ENCODE peak calls at places on chromosomes 4 and X, in seven cellular contexts. I, E, F, Y, B, S and G are unnamed samples.

GRCh38 chr4:19791422-19792113 is 460.1 kb upstream of the SLIT2 start:
- DNase-seq in I (no peak), E (no peak), F (no peak), Y (no peak), B (no peak), S (no peak), G (no peak)

GRCh38 chr4:89136525-89136924 is 25.2 kb downstream of the TIGD2 start:
- DNase-seq in I (no peak), E (no peak), F (no peak), Y (no peak), B (no peak), S (no peak), G (no peak)

GRCh38 chr4:162274354-162274753 is 110.6 kb upstream of the FSTL5 start:
- DNase-seq in I (no peak), E (no peak), F (no peak), Y (no peak), B (peak), S (no peak), G (no peak)

GRCh38 chr4:165418116-165418515 is 39.3 kb downstream of the CPE start:
- DNase-seq in I (no peak), E (no peak), F (no peak), Y (no peak), B (no peak), S (no peak), G (no peak)

GRCh38 chr4:77169496-77169895 is 12.5 kb downstream of the CCNG2 start:
- DNase-seq in I (no peak), E (no peak), F (no peak), Y (no peak), B (no peak), S (no peak), G (no peak)

GRCh38 chrX:1488745-1489144 is 36.0 kb upstream of the ASMTL start:
- DNase-seq in I (no peak), E (no peak), F (no peak), Y (no peak), B (no peak), S (no peak), G (no peak)

GRCh38 chr4:41142946-41143720 is 71.2 kb downstream of the APBB2 start:
- DNase-seq in I (no peak), E (no peak), F (no peak), Y (no peak), B (no peak), S (no peak), G (no peak)

GRCh38 chrX:54447461-54447860 is 7.3 kb downstream of the TSR2 start:
- DNase-seq in I (no peak), E (no peak), F (no peak), Y (no peak), B (no peak), S (no peak), G (peak)

GRCh38 chrX:19964017-19964710 is 26.7 kb downstream of the BCLAF3 start:
- DNase-seq in I (no peak), E (no peak), F (no peak), Y (no peak), B (no peak), S (no peak), G (no peak)

GRCh38 chr4:76453232-76453631 is 18.2 kb downstream of the SHROOM3 start:
- DNase-seq in I (no peak), E (no peak), F (no peak), Y (no peak), B (no peak), S (no peak), G (no peak)

GRCh38 chrX:120549483-120550452 is 11.0 kb downstream of the CUL4B start:
- DNase-seq in I (no peak), E (peak), F (peak), Y (peak), B (no peak), S (no peak), G (no peak)

GRCh38 chr4:183390374-183390773 is 54.1 kb upstream of the CDKN2AIP start:
- DNase-seq in I (no peak), E (no peak), F (no peak), Y (no peak), B (no peak), S (no peak), G (no peak)

GRCh38 chr4:59180969-59181368 is 2019.2 kb upstream of the ADGRL3 start:
- DNase-seq in I (no peak), E (no peak), F (no peak), Y (no peak), B (no peak), S (no peak), G (no peak)

GRCh38 chr4:165583341-165583740 is 204.5 kb downstream of the CPE start:
- DNase-seq in I (no peak), E (no peak), F (no peak), Y (no peak), B (no peak), S (no peak), G (peak)

GRCh38 chr4:94548571-94548970 is 96.8 kb downstream of the PDLIM5 start:
- DNase-seq in I (no peak), E (peak), F (peak), Y (peak), B (no peak), S (no peak), G (no peak)

GRCh38 chrX:44568196-44568595 is 25.5 kb upstream of the FUNDC1 start:
- DNase-seq in I (no peak), E (no peak), F (no peak), Y (no peak), B (no peak), S (no peak), G (no peak)

GRCh38 chrX:27976284-27976683 is 5.0 kb downstream of the DCAF8L1 start:
- DNase-seq in I (no peak), E (no peak), F (no peak), Y (no peak), B (no peak), S (no peak), G (no peak)

GRCh38 chrX:67568769-67569168 is 24.9 kb downstream of the AR start:
- DNase-seq in I (no peak), E (no peak), F (no peak), Y (no peak), B (no peak), S (no peak), G (no peak)
- TF ChIP-seq JUND in I (no peak), E (no peak), F (no peak), Y (no peak), B (no peak), S (no peak), G (no peak)

GRCh38 chrX:11089802-11090201 is 21.3 kb upstream of the HCCS start:
- DNase-seq in I (no peak), E (no peak), F (no peak), Y (no peak), B (no peak), S (no peak), G (no peak)

GRCh38 chrX:11080721-11081120 is 30.4 kb upstream of the HCCS start:
- DNase-seq in I (no peak), E (no peak), F (no peak), Y (no peak), B (no peak), S (no peak), G (no peak)

DNA sequence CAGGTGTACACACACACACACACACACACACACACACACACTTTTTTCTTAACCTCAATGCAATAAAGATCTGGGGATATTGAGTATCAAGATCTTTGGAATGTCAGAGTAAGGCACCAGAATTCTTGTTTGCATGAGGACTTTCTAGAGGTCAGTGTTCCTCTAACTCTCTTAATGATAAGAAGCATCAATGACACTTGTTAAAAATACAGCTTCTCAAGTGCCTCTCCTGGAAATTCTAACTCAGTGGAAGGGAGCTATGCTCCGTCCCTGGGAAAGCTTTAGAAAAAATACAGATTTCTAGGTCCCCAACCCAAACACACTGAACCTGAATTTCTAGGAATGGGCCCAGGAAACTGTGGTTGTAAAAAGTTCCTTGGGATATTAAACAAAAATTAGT is 25.8 kb upstream of the HCCS start:
- DNase-seq in I (no peak), E (no peak), F (no peak), Y (no peak), B (no peak), S (no peak), G (no peak)
- TF ChIP-seq JUND in I (no peak), E (no peak), F (no peak), Y (no peak), B (no peak), S (no peak), G (no peak)

DNA sequence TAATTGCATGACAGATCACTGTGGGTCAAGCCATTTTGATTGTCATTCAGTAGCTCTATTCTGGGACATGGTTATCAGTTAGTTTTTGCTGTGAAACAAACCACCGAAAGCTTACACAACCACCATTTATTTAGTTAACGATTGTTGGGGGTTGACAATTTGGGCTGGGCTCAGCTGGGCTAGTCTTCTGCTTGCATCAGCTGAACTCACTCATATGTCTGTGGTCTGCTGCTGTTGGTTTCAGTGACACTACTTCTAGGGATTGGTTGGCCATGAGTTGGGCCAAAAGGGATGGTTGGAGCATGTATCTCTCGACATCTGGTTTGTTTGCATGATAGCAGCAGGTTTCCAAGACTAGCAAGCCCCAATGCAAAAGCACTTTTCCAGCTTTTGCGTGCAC is 5.3 kb upstream of the SMIM10 start:
- DNase-seq in I (no peak), E (no peak), F (no peak), Y (no peak), B (no peak), S (no peak), G (no peak)
- TF ChIP-seq JUND in I (no peak), E (no peak), F (no peak), Y (no peak), B (no peak), S (no peak), G (no peak)

DNA sequence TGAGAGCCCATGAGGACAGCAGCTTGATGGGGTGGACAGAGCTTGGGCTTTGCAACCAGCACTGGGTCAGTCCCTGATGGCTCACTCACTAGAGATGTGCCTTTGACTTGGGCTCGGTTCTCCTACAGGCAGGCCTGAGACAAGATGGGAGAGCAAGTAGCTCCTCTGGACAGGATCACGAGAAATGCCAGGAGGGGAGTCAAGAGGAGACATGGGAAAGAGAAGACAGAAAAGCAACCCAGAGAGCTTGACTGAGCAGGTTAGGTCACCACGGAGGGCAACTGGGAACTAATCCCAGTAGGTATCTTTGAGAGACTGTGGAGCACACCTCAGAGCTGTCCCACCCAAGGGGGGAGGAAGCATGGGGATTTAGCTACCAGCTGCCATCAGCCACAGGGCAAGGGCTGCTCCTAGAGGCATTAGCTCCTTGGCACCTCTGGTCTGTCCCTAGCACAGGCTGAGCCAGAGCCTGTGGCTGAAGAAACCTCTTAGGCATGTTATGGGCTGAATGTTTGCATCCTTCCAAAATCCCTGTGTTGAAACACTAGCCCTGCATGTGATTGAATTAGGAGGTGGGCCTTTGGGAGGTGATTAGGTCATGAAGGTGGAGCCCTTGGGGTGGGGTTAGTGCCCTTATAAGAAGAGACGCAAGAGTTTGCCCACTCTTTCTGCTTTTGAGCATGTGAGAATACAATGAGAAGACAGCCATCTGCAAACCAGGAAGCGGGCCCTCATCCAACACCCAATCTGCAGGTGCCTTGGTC is 145.6 kb downstream of the SMIM20 start:
- DNase-seq in I (no peak), E (no peak), F (no peak), Y (no peak), B (no peak), S (no peak), G (no peak)
- TF ChIP-seq JUND in I (no peak), E (no peak), F (no peak), Y (no peak), B (no peak), S (no peak), G (no peak)

GRCh38 chrX:8849462-8849861 is 48.3 kb upstream of the FAM9A start:
- DNase-seq in I (no peak), E (no peak), F (no peak), Y (peak), B (no peak), S (no peak), G (no peak)
- TF ChIP-seq JUND in I (no peak), E (no peak), F (no peak), Y (no peak), B (no peak), S (no peak), G (no peak)

DNA sequence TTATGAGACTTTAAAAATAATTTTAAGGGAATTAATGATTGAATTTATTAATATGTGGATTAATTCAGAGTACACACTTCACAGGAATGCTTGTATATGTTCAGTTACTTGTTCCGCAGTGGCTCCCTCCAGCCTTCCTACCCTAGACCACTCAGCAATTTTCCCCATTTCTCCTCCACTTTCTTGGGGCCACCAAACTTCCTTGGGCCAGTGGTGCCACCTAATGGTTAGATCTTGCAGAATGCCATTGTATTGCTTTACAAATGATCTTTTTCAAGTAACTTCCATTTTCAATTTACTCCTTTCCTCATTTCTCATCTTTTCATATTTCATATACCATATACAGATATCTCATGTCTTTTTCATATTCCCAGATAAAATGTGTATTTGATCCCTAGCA is 3.6 kb upstream of the RNF175 start:
- DNase-seq in I (no peak), E (no peak), F (peak), Y (no peak), B (no peak), S (no peak), G (no peak)
- TF ChIP-seq JUND in I (no peak), E (no peak), F (no peak), Y (no peak), B (no peak), S (no peak), G (no peak)

GRCh38 chrX:87583679-87584078 is 66.1 kb downstream of the KLHL4 start:
- DNase-seq in I (peak), E (no peak), F (peak), Y (peak), B (no peak), S (peak), G (peak)
- TF ChIP-seq JUND in I (no peak), E (no peak), F (no peak), Y (no peak), B (no peak), S (no peak), G (no peak)

DNA sequence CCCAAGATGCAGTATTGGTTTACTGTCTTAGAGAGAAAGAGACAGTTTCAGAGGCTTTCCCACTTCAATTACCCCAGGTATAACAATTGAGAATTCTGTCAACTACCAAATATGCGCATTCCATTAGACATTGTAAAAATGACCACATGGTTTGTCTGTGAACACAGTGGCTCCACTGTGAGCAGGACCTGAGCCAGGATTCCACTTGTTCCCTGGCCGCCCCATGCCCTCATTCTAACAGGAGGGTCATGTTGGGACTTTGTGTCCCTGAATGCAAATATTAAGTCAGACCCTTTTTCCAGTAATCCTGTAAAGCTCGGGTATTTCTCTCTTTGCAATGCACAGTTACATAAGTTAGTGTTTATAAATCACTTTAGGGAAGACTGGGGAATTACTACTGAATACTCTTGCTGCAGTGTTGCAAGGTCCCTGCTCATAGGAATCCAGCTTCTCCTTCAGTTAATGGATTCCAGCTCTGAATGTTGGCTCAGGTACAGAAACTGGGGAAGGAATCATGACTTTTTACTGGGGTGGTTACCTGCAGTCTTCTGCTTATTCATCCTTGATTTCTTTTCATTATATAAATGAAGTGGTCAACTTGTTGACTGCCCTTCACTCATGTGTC is 260.9 kb downstream of the PDGFC start:
- DNase-seq in I (no peak), E (no peak), F (no peak), Y (peak), B (no peak), S (no peak), G (no peak)
- TF ChIP-seq JUND in I (no peak), E (no peak), F (no peak), Y (no peak), B (no peak), S (no peak), G (no peak)